ENCODE peak calls at places on chromosomes 3 and 15, in seven cellular contexts. C is dorsolateral prefrontal cortex, X is progenitor cell of endocrine pancreas, H is LNCaP clone FGC, V is GM06990, Y is lung, S is neural crest cell. F is an unnamed sample.

GRCh38 chr3:170387952-170388351 is 30.4 kb downstream of the SKIL start:
- DNase-seq in H (no peak), C (no peak), X (no peak), Y (no peak), V (no peak), S (no peak), F (no peak)

GRCh38 chr3:10635446-10636076 is 130.2 kb upstream of the ATP2B2 start:
- DNase-seq in S (no peak), H (no peak), Y (no peak), C (no peak), X (no peak), V (no peak), F (no peak)

GRCh38 chr15:94844533-94845390 is 613.4 kb downstream of the MCTP2 start:
- DNase-seq in V (no peak), C (no peak), S (peak; percentile 59), H (peak; percentile 11), X (peak; percentile 41), Y (peak; percentile 70), F (no peak)

GRCh38 chr3:126473292-126474168 is 2.2 kb downstream of the ZXDC start:
- DNase-seq in Y (no peak), S (no peak), H (no peak), X (no peak), C (no peak), V (no peak), F (no peak)

GRCh38 chr3:41961061-41961749 is 698 bp downstream of the ULK4 start:
- DNase-seq in V (peak; percentile 79), X (peak; percentile 14), S (peak; percentile 40), C (peak; percentile 31), Y (peak; percentile 39), H (no peak), F (peak; percentile 36)

GRCh38 chr3:192033246-192033645 is 572.3 kb downstream of the PYDC2 start:
- DNase-seq in Y (no peak), X (no peak), H (no peak), C (no peak), V (no peak), S (no peak), F (no peak)

GRCh38 chr15:58862326-58862725 is 71.2 kb downstream of the SLTM start:
- DNase-seq in S (no peak), X (no peak), H (no peak), V (no peak), C (no peak), Y (no peak), F (no peak)

GRCh38 chr3:120561251-120562045 is 34.7 kb upstream of the NDUFB4 start:
- DNase-seq in V (no peak), X (peak; percentile 40), Y (peak; percentile 75), S (peak; percentile 75), C (peak; percentile 84), H (no peak), F (peak; percentile 63)

GRCh38 chr3:155853214-155854146 is 747 bp downstream of the SLC33A1 start:
- DNase-seq in H (no peak), X (peak; percentile 18), V (no peak), S (peak; percentile 14), C (no peak), Y (no peak), F (no peak)
- TF ChIP-seq CTCF in H (peak; percentile 6), X (peak; percentile 28), V (no peak), S (peak; percentile 44), C (no peak), Y (no peak), F (no peak)

DNA sequence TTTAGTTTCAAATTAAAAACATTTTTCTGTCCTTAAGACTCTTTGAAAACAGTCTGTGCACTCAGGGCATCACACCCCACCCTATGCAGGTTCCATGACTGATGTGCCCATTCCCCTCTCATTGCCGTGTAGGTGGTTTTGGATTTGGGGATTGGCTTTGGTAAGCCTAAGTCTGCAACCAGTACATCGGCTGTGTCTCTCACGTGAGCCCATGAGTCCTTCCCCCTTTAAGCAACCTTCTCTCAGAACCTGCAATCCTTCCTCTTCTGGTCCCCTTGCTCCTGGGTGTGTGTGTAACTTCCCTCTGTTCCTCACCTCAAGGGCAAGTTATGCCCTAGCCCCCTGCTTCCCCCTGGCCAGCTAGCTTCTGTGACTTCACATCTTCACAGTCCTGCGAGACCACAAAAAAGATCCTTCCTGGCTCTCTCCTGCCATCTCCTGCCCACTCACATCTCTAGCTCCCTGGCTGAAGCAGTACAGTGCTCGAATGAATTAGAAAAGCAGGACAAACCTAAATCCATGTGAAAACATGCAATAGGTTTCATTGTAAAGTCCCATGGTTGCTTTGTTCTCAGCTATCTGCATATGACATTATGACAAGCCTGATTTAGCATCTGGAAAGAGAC is 126.7 kb downstream of the UACA start:
- DNase-seq in C (peak; percentile 43), S (no peak), Y (no peak), V (no peak), H (no peak), X (no peak), F (no peak)
- TF ChIP-seq CTCF in C (no peak), S (peak; percentile 39), Y (no peak), V (peak; percentile 15), H (peak; percentile 31), X (peak; percentile 35), F (no peak)

GRCh38 chr3:62049033-62049432 is 324.3 kb downstream of the FEZF2 start:
- DNase-seq in C (no peak), X (no peak), V (no peak), H (no peak), Y (no peak), S (no peak), F (no peak)

GRCh38 chr3:62052331-62052730 is 321.0 kb downstream of the FEZF2 start:
- DNase-seq in S (no peak), C (no peak), Y (no peak), V (no peak), X (no peak), H (no peak), F (no peak)

GRCh38 chr3:62056603-62057002 is 316.7 kb downstream of the FEZF2 start:
- DNase-seq in Y (no peak), S (no peak), C (no peak), V (no peak), X (no peak), H (no peak), F (no peak)

GRCh38 chr3:62048577-62048976 is 324.8 kb downstream of the FEZF2 start:
- DNase-seq in S (no peak), V (no peak), C (no peak), X (no peak), Y (no peak), H (no peak), F (no peak)

DNA sequence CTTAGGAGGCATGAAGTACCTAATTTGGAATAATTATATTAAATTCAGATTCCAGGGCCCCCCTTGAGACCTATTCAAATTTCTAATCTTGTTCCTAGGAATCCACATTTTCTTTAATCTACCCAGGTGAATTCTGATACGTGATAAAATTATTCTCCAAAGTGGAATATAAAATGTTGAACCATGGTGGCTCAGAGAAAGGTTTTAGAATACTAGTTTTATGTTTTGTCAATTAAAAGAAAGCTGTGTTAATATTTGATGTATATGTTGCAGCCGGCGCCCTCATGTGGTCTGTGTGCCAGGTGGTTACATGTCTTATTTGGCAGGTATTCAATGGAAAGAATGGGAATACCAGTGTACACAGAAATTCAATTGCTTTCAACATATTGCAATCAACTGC is 321.8 kb downstream of the FEZF2 start:
- DNase-seq in S (no peak), H (peak; percentile 37), C (no peak), V (no peak), X (no peak), Y (no peak), F (no peak)
- TF ChIP-seq CTCF in S (peak; percentile 51), H (peak; percentile 72), C (no peak), V (peak; percentile 20), X (peak; percentile 42), Y (no peak), F (no peak)

GRCh38 chr3:13391308-13391707 is 28.8 kb downstream of the NUP210 start:
- DNase-seq in S (no peak), X (no peak), Y (no peak), V (no peak), H (no peak), C (no peak), F (no peak)
- TF ChIP-seq CTCF in S (peak; percentile 31), X (peak; percentile 25), Y (no peak), V (peak; percentile 21), H (no peak), C (no peak), F (no peak)

DNA sequence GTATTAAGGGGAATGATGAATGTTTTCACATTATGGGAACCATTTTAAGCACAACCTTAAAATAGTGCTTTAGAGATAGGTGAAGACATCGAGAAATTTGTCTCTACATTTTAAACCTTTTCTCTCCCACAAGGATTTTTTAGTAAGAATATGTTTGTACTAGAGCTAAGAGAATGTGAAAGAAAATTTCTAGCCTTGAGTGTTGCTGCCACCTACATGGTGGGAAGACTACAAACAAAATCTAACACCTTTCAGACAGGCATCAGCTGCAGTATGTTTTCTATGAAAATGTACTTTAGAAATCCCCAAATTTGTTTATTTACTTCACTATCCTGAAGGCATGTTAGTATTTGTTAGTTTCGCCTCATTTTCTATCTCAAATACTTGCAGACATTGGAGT is 247.4 kb downstream of the WDR72 start:
- DNase-seq in Y (no peak), X (no peak), V (no peak), H (no peak), C (no peak), S (no peak), F (no peak)
- TF ChIP-seq CTCF in Y (no peak), X (peak; percentile 38), V (peak; percentile 14), H (peak; percentile 37), C (no peak), S (peak; percentile 43), F (no peak)

GRCh38 chr15:80055933-80056332 is 3.5 kb upstream of the ZFAND6 start:
- DNase-seq in C (no peak), X (no peak), Y (no peak), H (no peak), S (no peak), V (no peak), F (no peak)

GRCh38 chr15:80058044-80058443 is 1.4 kb upstream of the ZFAND6 start:
- DNase-seq in S (no peak), H (no peak), V (no peak), Y (no peak), X (no peak), C (no peak), F (no peak)

GRCh38 chr15:80059786-80060489 is 462 bp downstream of the ZFAND6 start:
- DNase-seq in S (no peak), X (peak; percentile 45), H (no peak), C (no peak), V (no peak), Y (peak; percentile 48), F (peak; percentile 28)

GRCh38 chr15:80061581-80061980 is 2.1 kb downstream of the ZFAND6 start:
- DNase-seq in Y (no peak), V (no peak), H (no peak), C (no peak), S (no peak), X (no peak), F (no peak)

GRCh38 chr15:80058851-80059785 is at the start of gene ZFAND6:
- DNase-seq in C (peak; percentile 93), S (peak; percentile 96), H (peak; percentile 78), V (peak; percentile 98), Y (peak; percentile 95), X (peak; percentile 92), F (peak; percentile 78)
- TF ChIP-seq CTCF in C (no peak), S (no peak), H (no peak), V (peak; percentile 16), Y (no peak), X (no peak), F (no peak)

DNA sequence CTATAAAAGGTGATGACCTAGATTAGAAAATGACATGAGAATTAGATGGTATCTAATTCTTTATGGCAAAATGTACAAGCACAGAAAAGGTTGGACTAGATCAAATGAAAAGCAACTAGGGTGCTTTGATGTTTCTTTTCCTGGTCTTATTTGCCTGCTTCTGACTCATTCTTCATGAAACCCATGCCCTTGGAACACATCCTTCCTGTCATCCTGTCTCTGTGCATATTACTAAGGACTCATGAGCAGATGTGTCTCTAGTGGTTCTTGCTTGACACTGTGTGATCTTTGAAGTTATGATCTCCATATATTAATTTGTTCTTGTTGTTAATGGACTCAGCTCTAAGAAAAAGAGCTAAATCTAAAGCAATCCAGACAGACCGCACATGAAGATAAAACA is 314.0 kb downstream of the ERC2 start:
- DNase-seq in Y (no peak), S (no peak), C (no peak), V (no peak), X (no peak), H (no peak), F (no peak)
- TF ChIP-seq CTCF in Y (no peak), S (no peak), C (no peak), V (no peak), X (no peak), H (no peak), F (no peak)

F was measured in omental fat pad.